ENCODE peak calls at places on chromosomes 13 and 19, in eight cellular contexts. A is effector memory CD4-positive, alpha-beta T cell; J is GM03348; R is H9; G is H1; V is T-cell; Q is T-helper 9 cell; X is NCI-H82. O is an unnamed sample.

GRCh38 chr13:44514278-44514677 is 61.9 kb downstream of the TSC22D1 start:
- DNase-seq in A (no peak), J (no peak), R (no peak), G (no peak), V (no peak), Q (no peak), X (no peak), O (no peak)

GRCh38 chr13:55432814-55433213 is 1707.9 kb upstream of the PRR20A start:
- DNase-seq in A (no peak), J (no peak), R (no peak), G (no peak), V (no peak), Q (no peak), X (no peak), O (no peak)

GRCh38 chr19:40581531-40581930 is 4.9 kb downstream of the SHKBP1 start:
- DNase-seq in A (no peak), J (no peak), R (no peak), G (no peak), V (no peak), Q (no peak), X (no peak), O (no peak)

GRCh38 chr19:5480427-5480836 is 25.2 kb downstream of the ZNRF4 start:
- DNase-seq in A (no peak), J (peak), R (peak), G (peak), V (peak), Q (peak), X (peak), O (no peak)

GRCh38 chr13:30112602-30113435 is 194.5 kb downstream of the KATNAL1 start:
- DNase-seq in A (peak), J (peak), R (peak), G (peak), V (peak), Q (peak), X (peak), O (peak)

GRCh38 chr19:46133101-46133627 is 8.7 kb upstream of the IGFL3 start:
- DNase-seq in A (no peak), J (peak), R (peak), G (peak), V (no peak), Q (no peak), X (no peak), O (no peak)

GRCh38 chr13:112771877-112772538 is 82.2 kb downstream of the ATP11A start:
- DNase-seq in A (no peak), J (no peak), R (no peak), G (no peak), V (no peak), Q (no peak), X (no peak), O (no peak)

GRCh38 chr13:73056054-73056962 is 2.5 kb upstream of the KLF5 start:
- DNase-seq in A (no peak), J (peak), R (no peak), G (no peak), V (no peak), Q (no peak), X (peak), O (no peak)

GRCh38 chr19:10751109-10751972 is 33.5 kb downstream of the DNM2 start:
- DNase-seq in A (no peak), J (peak), R (no peak), G (no peak), V (no peak), Q (no peak), X (no peak), O (no peak)

O was measured in effector CD4-positive, alpha-beta T cell.